ENCODE peak calls at places on chromosomes 3 and 15, in nine cellular contexts. Y is cardiac muscle cell, M is psoas muscle, B is transverse colon, F is cardiac fibroblast, Z is astrocyte of the spinal cord, O is heart left ventricle, P is PC-3, X is MM.1S. C is an unnamed sample.

GRCh38 chr3:190205739-190206138 is 85.0 kb upstream of the P3H2 start:
- DNase-seq in Y (no peak), M (no peak), B (no peak), F (peak; percentile 89), Z (peak; percentile 72), O (no peak), P (peak; percentile 53), X (no peak), C (no peak)

GRCh38 chr15:88243895-88244787 is 12.4 kb downstream of the NTRK3 start:
- DNase-seq in Y (peak; percentile 53), M (no peak), B (no peak), F (peak; percentile 47), Z (peak; percentile 5), O (no peak), P (peak; percentile 42), X (peak; percentile 34), C (no peak)

GRCh38 chr3:179068779-179069530 is 2.7 kb downstream of the ZMAT3 start:
- DNase-seq in Y (peak; percentile 17), M (no peak), B (peak; percentile 19), F (peak; percentile 56), Z (peak; percentile 23), O (no peak), P (peak; percentile 30), X (no peak), C (no peak)

GRCh38 chr3:21642433-21642832 is 108.6 kb downstream of the ZNF385D start:
- DNase-seq in Y (no peak), M (no peak), B (no peak), F (peak; percentile 16), Z (no peak), O (no peak), P (peak; percentile 69), X (no peak), C (no peak)

GRCh38 chr15:66765478-66766281 is 63.6 kb downstream of the SMAD6 start:
- DNase-seq in Y (no peak), M (peak; percentile 31), B (peak; percentile 67), F (no peak), Z (peak; percentile 53), O (no peak), P (peak; percentile 98), X (peak; percentile 39), C (peak; percentile 29)

GRCh38 chr15:31526916-31527690 is 200.5 kb downstream of the KLF13 start:
- DNase-seq in Y (no peak), M (no peak), B (no peak), F (no peak), Z (no peak), O (no peak), P (no peak), X (no peak), C (no peak)

GRCh38 chr3:170355738-170356595 is 1.5 kb upstream of the SKIL start:
- DNase-seq in Y (peak; percentile 47), M (no peak), B (peak; percentile 56), F (peak; percentile 66), Z (peak; percentile 69), O (peak; percentile 65), P (no peak), X (peak; percentile 85), C (no peak)

GRCh38 chr15:80684697-80685096 is 10.4 kb upstream of the ABHD17C start:
- DNase-seq in Y (no peak), M (no peak), B (no peak), F (no peak), Z (no peak), O (no peak), P (peak; percentile 79), X (no peak), C (no peak)

GRCh38 chr15:88604972-88605506 is 16.1 kb upstream of the AEN start:
- DNase-seq in Y (peak; percentile 23), M (no peak), B (no peak), F (no peak), Z (no peak), O (no peak), P (no peak), X (no peak), C (no peak)

GRCh38 chr3:122415104-122415744 is 638 bp downstream of the WDR5B start:
- DNase-seq in Y (peak; percentile 57), M (peak; percentile 62), B (peak; percentile 54), F (peak; percentile 51), Z (peak; percentile 52), O (no peak), P (peak; percentile 64), X (peak; percentile 84), C (no peak)

GRCh38 chr15:69153067-69153466 is 7.4 kb upstream of the GLCE start:
- DNase-seq in Y (no peak), M (no peak), B (no peak), F (no peak), Z (no peak), O (no peak), P (no peak), X (no peak), C (no peak)
- TF ChIP-seq CTCF in Y (no peak), M (no peak), B (no peak), F (no peak), Z (no peak), O (no peak), P (no peak), X (no peak), C (no peak)

GRCh38 chr3:104275199-104275598 is 1091.5 kb upstream of the ALCAM start:
- DNase-seq in Y (no peak), M (no peak), B (no peak), F (no peak), Z (no peak), O (no peak), P (no peak), X (no peak), C (no peak)

GRCh38 chr3:104269771-104270170 is 1096.9 kb upstream of the ALCAM start:
- DNase-seq in Y (no peak), M (no peak), B (no peak), F (no peak), Z (peak; percentile 3), O (no peak), P (no peak), X (no peak), C (no peak)

GRCh38 chr3:104273046-104273649 is 1093.6 kb upstream of the ALCAM start:
- DNase-seq in Y (peak; percentile 62), M (no peak), B (no peak), F (peak; percentile 60), Z (peak; percentile 53), O (no peak), P (peak; percentile 69), X (peak; percentile 23), C (no peak)
- TF ChIP-seq CTCF in Y (peak; percentile 65), M (peak; percentile 36), B (peak; percentile 52), F (peak; percentile 74), Z (peak; percentile 81), O (peak; percentile 60), P (peak; percentile 89), X (peak; percentile 85), C (peak; percentile 71)

DNA sequence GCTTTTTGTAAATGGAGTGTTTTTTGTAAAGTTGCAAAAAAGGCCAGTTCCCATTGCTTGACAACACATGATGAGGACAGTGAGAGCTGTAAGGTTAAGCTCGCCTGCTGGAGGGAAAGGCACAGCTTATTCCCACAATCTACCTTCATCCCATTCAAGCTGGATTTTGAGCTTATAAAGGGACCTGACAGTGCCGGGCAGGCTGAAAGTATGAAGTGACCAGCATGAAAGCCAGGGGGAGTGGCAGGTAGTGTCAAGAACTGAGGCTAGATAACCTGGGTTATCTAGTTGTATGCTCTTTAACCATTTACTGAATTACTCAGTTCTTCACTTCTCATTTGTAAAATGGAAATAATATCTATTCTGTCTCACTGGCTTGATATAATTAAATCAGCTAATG is 52.3 kb upstream of the KPNA4 start:
- DNase-seq in Y (no peak), M (no peak), B (no peak), F (no peak), Z (no peak), O (no peak), P (no peak), X (no peak), C (no peak)
- TF ChIP-seq CTCF in Y (no peak), M (no peak), B (no peak), F (peak; percentile 4), Z (no peak), O (no peak), P (no peak), X (no peak), C (no peak)

GRCh38 chr3:50155891-50156290 is 767 bp downstream of the SEMA3F start:
- DNase-seq in Y (no peak), M (no peak), B (no peak), F (no peak), Z (no peak), O (no peak), P (no peak), X (no peak), C (no peak)

GRCh38 chr3:50155491-50155878 is 361 bp downstream of the SEMA3F start:
- DNase-seq in Y (no peak), M (no peak), B (no peak), F (no peak), Z (no peak), O (no peak), P (no peak), X (no peak), C (no peak)

GRCh38 chr3:50153782-50154475 is 1.2 kb upstream of the SEMA3F start:
- DNase-seq in Y (no peak), M (no peak), B (no peak), F (no peak), Z (no peak), O (no peak), P (no peak), X (no peak), C (no peak)

GRCh38 chr3:50154476-50154839 is 666 bp upstream of the SEMA3F start:
- DNase-seq in Y (no peak), M (no peak), B (no peak), F (no peak), Z (no peak), O (no peak), P (no peak), X (no peak), C (no peak)

GRCh38 chr3:50154840-50155490 is at the start of gene SEMA3F:
- DNase-seq in Y (peak; percentile 92), M (peak; percentile 84), B (peak; percentile 80), F (peak; percentile 44), Z (peak; percentile 55), O (peak; percentile 65), P (peak; percentile 85), X (peak; percentile 76), C (peak; percentile 70)
- TF ChIP-seq CTCF in Y (no peak), M (peak; percentile 14), B (no peak), F (no peak), Z (no peak), O (peak; percentile 30), P (no peak), X (no peak), C (peak; percentile 54)

DNA sequence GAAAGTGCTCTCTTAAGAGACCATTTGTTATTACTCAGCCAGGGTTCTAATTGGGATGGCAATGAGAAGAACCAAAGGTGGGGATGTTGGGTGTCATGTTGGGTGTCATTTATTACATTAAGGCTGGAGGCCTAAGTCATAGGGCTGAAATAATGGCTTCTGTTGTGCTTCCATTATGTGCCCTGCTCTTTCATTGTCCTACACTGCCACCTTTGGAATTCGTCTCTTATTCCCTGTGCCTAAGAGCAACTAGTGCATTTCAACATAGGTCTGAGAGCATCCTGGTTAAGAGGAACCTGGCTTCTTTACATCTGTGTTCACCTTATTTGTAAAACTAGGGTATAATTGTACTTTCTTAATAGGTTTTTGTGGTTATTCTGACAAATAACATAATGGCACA is 32.2 kb downstream of the RIOX2 start:
- DNase-seq in Y (peak; percentile 7), M (no peak), B (no peak), F (peak; percentile 14), Z (no peak), O (no peak), P (peak; percentile 19), X (no peak), C (no peak)
- TF ChIP-seq CTCF in Y (no peak), M (peak; percentile 7), B (no peak), F (no peak), Z (no peak), O (peak; percentile 33), P (peak; percentile 37), X (no peak), C (no peak)